ENCODE peak calls at places on chromosomes 3 and 15, in four cellular contexts. One of them, this sample, is unnamed.

GRCh38 chr3:19765954-19766353 is 168.1 kb downstream of the EFHB start:
- DNase-seq in astrocyte of the cerebellum: no peak
- DNase-seq in hepatocyte: no peak
- DNase-seq in tibial nerve: no peak
- DNase-seq in this sample: no peak

GRCh38 chr15:92205255-92205739 is 188.4 kb upstream of the ST8SIA2 start:
- DNase-seq in astrocyte of the cerebellum: no peak
- DNase-seq in hepatocyte: peak; percentile 42
- DNase-seq in tibial nerve: no peak
- DNase-seq in this sample: no peak

GRCh38 chr15:22227411-22227810 is 147.1 kb downstream of the OR4M2 start:
- DNase-seq in astrocyte of the cerebellum: no peak
- DNase-seq in hepatocyte: no peak
- DNase-seq in tibial nerve: no peak
- DNase-seq in this sample: no peak

GRCh38 chr3:105860649-105861048 is 8.2 kb downstream of the CBLB start:
- DNase-seq in astrocyte of the cerebellum: no peak
- DNase-seq in hepatocyte: no peak
- DNase-seq in tibial nerve: no peak
- DNase-seq in this sample: no peak

GRCh38 chr3:51675201-51675611 is 4.2 kb downstream of the TEX264 start:
- DNase-seq in astrocyte of the cerebellum: no peak
- DNase-seq in hepatocyte: no peak
- DNase-seq in tibial nerve: no peak
- DNase-seq in this sample: peak; percentile 25

GRCh38 chr3:127820221-127820870 is 2.0 kb downstream of the MGLL start:
- DNase-seq in astrocyte of the cerebellum: no peak
- DNase-seq in hepatocyte: no peak
- DNase-seq in tibial nerve: peak; percentile 36
- DNase-seq in this sample: no peak

GRCh38 chr15:52960283-52960682 is 170.1 kb upstream of the ONECUT1 start:
- DNase-seq in astrocyte of the cerebellum: no peak
- DNase-seq in hepatocyte: no peak
- DNase-seq in tibial nerve: no peak
- DNase-seq in this sample: no peak

GRCh38 chr15:27480642-27481041 is 509.7 kb downstream of the GABRG3 start:
- DNase-seq in astrocyte of the cerebellum: no peak
- DNase-seq in hepatocyte: no peak
- DNase-seq in tibial nerve: no peak
- DNase-seq in this sample: no peak

DNA sequence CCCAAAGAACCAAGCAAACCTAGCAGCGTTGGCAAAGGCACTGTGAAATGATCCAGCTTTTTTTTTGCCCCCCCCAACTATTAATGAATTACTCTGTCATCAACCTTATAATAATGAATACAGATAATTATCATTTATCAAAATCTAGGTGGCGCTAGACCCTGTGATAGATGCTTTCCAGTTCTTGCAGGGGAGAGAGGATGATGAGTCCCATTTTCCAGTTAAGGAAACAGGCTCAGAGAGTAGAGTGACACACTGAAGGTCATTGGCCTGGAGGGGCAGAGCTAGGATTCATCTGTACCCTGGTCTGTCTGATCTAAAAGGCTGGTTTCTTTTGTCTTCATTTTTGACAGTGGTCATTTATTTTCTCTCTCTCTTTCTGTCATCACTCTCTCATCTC is 5.0 kb downstream of the ACOX2 start:
- DNase-seq in astrocyte of the cerebellum: no peak
- DNase-seq in hepatocyte: no peak
- DNase-seq in tibial nerve: no peak
- DNase-seq in this sample: no peak
- TF ChIP-seq CTCF in astrocyte of the cerebellum: no peak
- TF ChIP-seq CTCF in hepatocyte: no peak
- TF ChIP-seq CTCF in tibial nerve: no peak
- TF ChIP-seq CTCF in this sample: peak; percentile 30

GRCh38 chr15:30783019-30783418 is 120.7 kb upstream of the FAN1 start:
- DNase-seq in astrocyte of the cerebellum: no peak
- DNase-seq in hepatocyte: no peak
- DNase-seq in tibial nerve: no peak
- DNase-seq in this sample: no peak
- H3K4me3 ChIP-seq in astrocyte of the cerebellum: no peak overlapping the region
- H3K4me3 ChIP-seq in hepatocyte: no peak overlapping the region
- H3K4me3 ChIP-seq in tibial nerve: no peak overlapping the region
- H3K4me3 ChIP-seq in this sample: no peak overlapping the region

GRCh38 chr3:25558796-25559195 is 105.9 kb downstream of the TOP2B start:
- DNase-seq in astrocyte of the cerebellum: no peak
- DNase-seq in hepatocyte: no peak
- DNase-seq in tibial nerve: no peak
- DNase-seq in this sample: no peak

GRCh38 chr3:25557641-25558040 is 107.1 kb downstream of the TOP2B start:
- DNase-seq in astrocyte of the cerebellum: peak; percentile 41
- DNase-seq in hepatocyte: no peak
- DNase-seq in tibial nerve: no peak
- DNase-seq in this sample: no peak

GRCh38 chr3:25555695-25556094 is 109.0 kb downstream of the TOP2B start:
- DNase-seq in astrocyte of the cerebellum: no peak
- DNase-seq in hepatocyte: no peak
- DNase-seq in tibial nerve: no peak
- DNase-seq in this sample: no peak

GRCh38 chr3:25556504-25556903 is 108.2 kb downstream of the TOP2B start:
- DNase-seq in astrocyte of the cerebellum: no peak
- DNase-seq in hepatocyte: no peak
- DNase-seq in tibial nerve: no peak
- DNase-seq in this sample: no peak

DNA sequence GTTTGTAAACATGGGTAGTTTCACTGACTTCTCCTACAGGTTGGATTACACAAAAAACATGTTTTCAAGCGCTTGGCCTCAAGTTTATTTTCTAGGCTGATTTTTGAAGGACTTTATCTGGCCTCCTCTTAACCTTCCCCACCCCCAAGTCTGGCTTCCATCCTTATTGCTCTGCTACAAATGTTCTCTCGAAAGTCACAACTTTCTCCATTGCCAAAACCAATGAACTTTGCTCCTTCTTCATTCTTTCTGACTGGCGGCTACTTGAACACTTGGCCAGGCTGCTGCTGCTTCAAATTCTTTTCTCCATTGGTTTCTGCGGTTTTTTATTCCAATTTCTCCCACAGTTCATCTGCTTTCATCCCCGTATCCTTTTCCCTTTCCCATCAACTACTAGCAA is 106.6 kb downstream of the TOP2B start:
- DNase-seq in astrocyte of the cerebellum: peak; percentile 65
- DNase-seq in hepatocyte: no peak
- DNase-seq in tibial nerve: peak; percentile 50
- DNase-seq in this sample: no peak
- TF ChIP-seq CTCF in astrocyte of the cerebellum: no peak
- TF ChIP-seq CTCF in hepatocyte: no peak
- TF ChIP-seq CTCF in tibial nerve: no peak
- TF ChIP-seq CTCF in this sample: no peak

GRCh38 chr3:190318666-190319065 is 3.6 kb downstream of the CLDN1 start:
- DNase-seq in astrocyte of the cerebellum: no peak
- DNase-seq in hepatocyte: no peak
- DNase-seq in tibial nerve: no peak
- DNase-seq in this sample: no peak
- H3K4me3 ChIP-seq in astrocyte of the cerebellum: no peak overlapping the region
- H3K4me3 ChIP-seq in hepatocyte: no peak overlapping the region
- H3K4me3 ChIP-seq in tibial nerve: peak overlapping the region; percentile 71
- H3K4me3 ChIP-seq in this sample: no peak overlapping the region

DNA sequence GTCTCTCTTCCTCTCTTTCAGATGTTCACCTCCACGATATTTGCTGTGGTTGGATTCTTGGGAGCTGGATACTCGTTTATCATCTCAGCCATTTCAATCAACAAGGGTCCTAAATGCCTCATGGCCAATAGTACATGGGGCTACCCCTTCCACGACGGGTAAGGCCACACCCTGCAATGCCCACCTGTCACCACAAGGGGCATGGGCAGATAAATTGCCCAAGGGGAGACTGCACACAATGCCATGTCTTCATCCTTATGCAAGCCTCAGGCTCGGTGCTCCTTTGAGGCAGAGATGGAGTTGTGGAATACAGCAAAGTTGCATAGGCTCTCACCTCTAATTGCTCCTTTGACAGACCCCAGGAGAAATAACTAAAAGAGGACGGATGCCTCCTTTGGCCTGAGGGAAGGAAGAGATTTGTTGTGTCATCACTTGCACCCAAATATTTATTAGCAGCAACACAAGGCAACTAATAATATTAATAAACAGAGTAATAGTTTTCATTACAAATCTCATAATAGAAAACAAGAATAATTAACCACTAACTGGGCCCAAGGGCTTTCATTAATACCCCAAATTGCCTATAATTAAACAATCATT is 13.2 kb downstream of the TM4SF4 start:
- DNase-seq in astrocyte of the cerebellum: no peak
- DNase-seq in hepatocyte: no peak
- DNase-seq in tibial nerve: no peak
- DNase-seq in this sample: no peak
- TF ChIP-seq CTCF in astrocyte of the cerebellum: peak; percentile 43
- TF ChIP-seq CTCF in hepatocyte: peak; percentile 16
- TF ChIP-seq CTCF in tibial nerve: no peak
- TF ChIP-seq CTCF in this sample: peak; percentile 30